ENCODE peak calls at places on chromosome 13, in four cellular contexts. C is progenitor cell of endocrine pancreas, K is posterior vena cava, V is brain microvascular endothelial cell. W is an unnamed sample.

GRCh38 chr13:72757792-72758535 is 23.7 kb downstream of the DIS3 start:
- DNase-seq in C (no peak), K (no peak), V (no peak), W (no peak)

GRCh38 chr13:24265453-24265852 is 43.9 kb upstream of the C1QTNF9 start:
- DNase-seq in C (no peak), V (no peak), K (no peak), W (no peak)

GRCh38 chr13:42574011-42574410 is at the start of gene TNFSF11:
- DNase-seq in C (no peak), K (no peak), V (no peak), W (no peak)

GRCh38 chr13:46288570-46289259 is 77.0 kb downstream of the LRRC63 start:
- DNase-seq in K (no peak), C (no peak), V (peak; percentile 36), W (no peak)

GRCh38 chr13:50222569-50223332 is 207.5 kb downstream of the KCNRG start:
- DNase-seq in C (no peak), V (peak; percentile 83), K (peak; percentile 93), W (no peak)

GRCh38 chr13:20160346-20161274 is at the start of gene GJA3:
- DNase-seq in C (no peak), V (no peak), K (no peak), W (no peak)

GRCh38 chr13:40477623-40478608 is 188.5 kb downstream of the FOXO1 start:
- DNase-seq in K (no peak), V (peak; percentile 24), C (no peak), W (no peak)

GRCh38 chr13:32285633-32285965 is 29.6 kb downstream of the ZAR1L start:
- DNase-seq in K (no peak), C (no peak), V (peak; percentile 9), W (no peak)

GRCh38 chr13:108957369-108958012 is 328.1 kb downstream of the MYO16 start:
- DNase-seq in K (no peak), V (peak; percentile 80), C (no peak), W (peak; percentile 61)

GRCh38 chr13:77492982-77493381 is 42.5 kb upstream of the SCEL start:
- DNase-seq in K (no peak), C (no peak), V (peak; percentile 14), W (no peak)

GRCh38 chr13:109655206-109655600 is 131.2 kb downstream of the IRS2 start:
- DNase-seq in C (no peak), V (no peak), K (no peak), W (no peak)

GRCh38 chr13:113145496-113145895 is 13.0 kb upstream of the PROZ start:
- DNase-seq in C (no peak), V (no peak), K (no peak), W (no peak)